ENCODE peak calls at places on chromosome 1, in five cellular contexts. H is SK-N-SH, W is IMR-90, X is GM12878, K is K562. G is an unnamed sample.

GRCh38 chr1:201026746-201027145 is 3.2 kb upstream of the KIF21B start:
- DNase-seq in H (no peak), W (no peak), X (no peak), K (no peak), G (no peak)

GRCh38 chr1:12549460-12550349 is 68.3 kb downstream of the DHRS3 start:
- DNase-seq in H (no peak), W (peak; percentile 98), X (no peak), K (peak; percentile 79), G (peak; percentile 92)

GRCh38 chr1:61674221-61674620 is 50.7 kb downstream of the TM2D1 start:
- DNase-seq in H (no peak), W (peak; percentile 70), X (no peak), K (no peak), G (no peak)

GRCh38 chr1:69739181-69739580 is 171.5 kb downstream of the LRRC7 start:
- DNase-seq in H (no peak), W (no peak), X (no peak), K (no peak), G (no peak)

GRCh38 chr1:89907669-89908293 is 86.9 kb downstream of the LRRC8D start:
- DNase-seq in H (no peak), W (peak; percentile 82), X (no peak), K (no peak), G (peak; percentile 73)

GRCh38 chr1:217526636-217527035 is 104.3 kb downstream of the GPATCH2 start:
- DNase-seq in H (no peak), W (no peak), X (no peak), K (no peak), G (no peak)

GRCh38 chr1:46072975-46073374 is 59.5 kb downstream of the PIK3R3 start:
- DNase-seq in H (no peak), W (no peak), X (no peak), K (no peak), G (no peak)

GRCh38 chr1:211830055-211830329 is 571 bp downstream of the LPGAT1 start:
- DNase-seq in H (no peak), W (no peak), X (no peak), K (no peak), G (no peak)

GRCh38 chr1:29975036-29975694 is 738.8 kb downstream of the PTPRU start:
- DNase-seq in H (no peak), W (peak; percentile 49), X (no peak), K (peak; percentile 42), G (peak; percentile 12)

GRCh38 chr1:73637275-73637674 is 560.7 kb downstream of the LRRIQ3 start:
- DNase-seq in H (no peak), W (no peak), X (no peak), K (no peak), G (no peak)

GRCh38 chr1:100613817-100614559 is 76.0 kb downstream of the GPR88 start:
- DNase-seq in H (no peak), W (no peak), X (no peak), K (no peak), G (no peak)

GRCh38 chr1:30888975-30889374 is 19.6 kb downstream of the SDC3 start:
- DNase-seq in H (no peak), W (no peak), X (no peak), K (no peak), G (no peak)

GRCh38 chr1:154757149-154757548 is 112.9 kb downstream of the KCNN3 start:
- DNase-seq in H (no peak), W (no peak), X (no peak), K (no peak), G (no peak)

DNA sequence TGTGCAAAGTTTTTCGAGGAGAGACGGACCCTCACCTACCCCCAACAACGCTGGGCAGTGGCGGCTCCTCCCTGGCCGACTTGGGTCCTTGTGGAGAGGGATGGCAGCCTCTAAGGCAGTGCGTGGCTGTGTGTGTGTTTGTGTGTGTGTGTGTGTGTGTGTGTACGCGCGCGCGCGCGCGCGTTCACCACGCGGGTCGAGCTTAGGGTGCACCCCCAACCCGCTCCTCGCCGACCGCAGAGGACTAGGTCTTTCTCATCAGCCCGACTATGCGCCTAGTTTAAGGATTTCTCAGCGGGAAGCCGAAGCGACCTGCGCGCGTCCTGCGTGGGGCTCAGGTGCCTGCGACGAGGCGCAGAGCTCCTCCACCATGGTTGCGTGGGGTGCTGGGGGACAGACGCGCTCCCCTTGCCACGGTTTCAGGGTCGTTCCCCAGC is 940 bp downstream of the SOX13 start:
- DNase-seq in H (no peak), W (no peak), X (no peak), K (no peak), G (peak; percentile 36)
- TF ChIP-seq RCOR1 in H (no peak), W (no peak), X (no peak), K (no peak), G (no peak)

GRCh38 chr1:203800001-203800400 is 4.6 kb downstream of the ZBED6 start:
- DNase-seq in H (no peak), W (no peak), X (no peak), K (peak; percentile 42), G (no peak)
- H3K4me1 ChIP-seq in H (peaks cover 33% of the 10 kb centered on the region), W (peaks cover 12% of the 10 kb centered on the region), X (peaks cover under 1% of the 10 kb centered on the region), K (peaks cover 40% of the 10 kb centered on the region), G (peaks cover 28% of the 10 kb centered on the region)

GRCh38 chr1:185495898-185496297 is 178.9 kb upstream of the IVNS1ABP start:
- DNase-seq in H (no peak), W (no peak), X (no peak), K (no peak), G (no peak)
- TF ChIP-seq RFX5 in H (no peak), W (no peak), X (no peak), K (no peak), G (no peak)

GRCh38 chr1:79373481-79374132 is 367.1 kb upstream of the ADGRL4 start:
- DNase-seq in H (no peak), W (no peak), X (no peak), K (no peak), G (no peak)
- TF ChIP-seq RCOR1 in H (no peak), W (no peak), X (no peak), K (no peak), G (no peak)

GRCh38 chr1:19648689-19649088 is 4.6 kb downstream of the NBL1 start:
- DNase-seq in H (peak; percentile 43), W (no peak), X (no peak), K (peak; percentile 61), G (no peak)

GRCh38 chr1:19651141-19651737 is 7.1 kb downstream of the NBL1 start:
- DNase-seq in H (peak; percentile 90), W (peak; percentile 47), X (no peak), K (peak; percentile 94), G (peak; percentile 77)

GRCh38 chr1:19647643-19648042 is 3.5 kb downstream of the NBL1 start:
- DNase-seq in H (no peak), W (no peak), X (no peak), K (no peak), G (no peak)

GRCh38 chr1:19648239-19648638 is 4.1 kb downstream of the NBL1 start:
- DNase-seq in H (no peak), W (no peak), X (no peak), K (no peak), G (no peak)

GRCh38 chr1:19650416-19651140 is 6.5 kb downstream of the NBL1 start:
- DNase-seq in H (peak; percentile 53), W (no peak), X (no peak), K (peak; percentile 49), G (no peak)
- H3K4me1 ChIP-seq in H (peaks cover 41% of the 10 kb centered on the region), W (peaks cover 18% of the 10 kb centered on the region), X (no peaks in the 10 kb centered on the region), K (peaks cover 15% of the 10 kb centered on the region), G (peaks cover 29% of the 10 kb centered on the region)

GRCh38 chr1:156487862-156488261 is 12.7 kb downstream of the MEF2D start:
- DNase-seq in H (no peak), W (no peak), X (no peak), K (no peak), G (no peak)
- TF ChIP-seq RFX5 in H (no peak), W (no peak), X (no peak), K (no peak), G (no peak)

GRCh38 chr1:9231648-9232332 is 2.8 kb upstream of the H6PD start:
- DNase-seq in H (no peak), W (peak; percentile 64), X (no peak), K (no peak), G (no peak)

GRCh38 chr1:9225411-9225785 is 9.2 kb upstream of the H6PD start:
- DNase-seq in H (no peak), W (no peak), X (no peak), K (no peak), G (no peak)

GRCh38 chr1:9230869-9231533 is 3.6 kb upstream of the H6PD start:
- DNase-seq in H (no peak), W (peak; percentile 36), X (no peak), K (no peak), G (no peak)

GRCh38 chr1:9229549-9229948 is 5.0 kb upstream of the H6PD start:
- DNase-seq in H (no peak), W (no peak), X (no peak), K (no peak), G (no peak)

DNA sequence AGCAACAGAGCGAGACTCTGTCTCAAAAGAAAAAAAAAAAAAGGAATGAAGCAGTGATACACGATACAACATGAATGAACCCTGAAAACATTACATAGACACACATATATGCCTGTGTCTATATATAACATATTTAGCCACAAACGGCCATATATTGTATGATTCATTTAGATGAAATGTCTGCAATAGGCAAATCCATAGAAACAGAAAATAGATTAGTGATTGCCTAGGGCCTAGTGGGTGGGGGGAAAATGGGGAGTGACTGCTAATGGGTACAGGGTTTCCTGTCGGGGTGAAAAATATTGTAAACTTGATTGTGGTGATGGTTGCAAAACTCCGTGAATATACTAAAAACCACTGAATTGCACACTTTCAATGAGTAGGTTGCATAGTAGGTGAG is 6.0 kb upstream of the H6PD start:
- DNase-seq in H (no peak), W (peak; percentile 62), X (no peak), K (no peak), G (no peak)
- TF ChIP-seq RCOR1 in H (no peak), W (no peak), X (no peak), K (no peak), G (no peak)

G was measured in A549.